ENCODE peak calls at places on chromosomes 6 and 20, in eight cellular contexts. One of them, this sample, is unnamed.

GRCh38 chr6:141956046-141956761 is 176.5 kb upstream of the GJE1 start:
- DNase-seq in GM23248: peak
- DNase-seq in MM.1S: no peak
- DNase-seq in GM23338: no peak
- DNase-seq in PC-3: peak
- DNase-seq in neural progenitor cell: no peak
- DNase-seq in OCI-LY7: no peak
- DNase-seq in hepatocyte: peak
- DNase-seq in this sample: no peak

GRCh38 chr6:108800510-108800909 is 47.7 kb upstream of the ARMC2 start:
- DNase-seq in hepatocyte: no peak
- DNase-seq in PC-3: no peak
- DNase-seq in GM23338: no peak
- DNase-seq in MM.1S: no peak
- DNase-seq in neural progenitor cell: no peak
- DNase-seq in GM23248: peak
- DNase-seq in OCI-LY7: no peak
- DNase-seq in this sample: no peak

GRCh38 chr6:43570876-43571441 is 4.9 kb downstream of the XPO5 start:
- DNase-seq in hepatocyte: peak
- DNase-seq in neural progenitor cell: no peak
- DNase-seq in GM23248: peak
- DNase-seq in OCI-LY7: no peak
- DNase-seq in MM.1S: no peak
- DNase-seq in GM23338: no peak
- DNase-seq in PC-3: no peak
- DNase-seq in this sample: no peak

GRCh38 chr20:4607287-4607713 is 114.4 kb upstream of the PRND start:
- DNase-seq in PC-3: peak
- DNase-seq in GM23248: peak
- DNase-seq in MM.1S: peak
- DNase-seq in OCI-LY7: peak
- DNase-seq in GM23338: peak
- DNase-seq in hepatocyte: peak
- DNase-seq in neural progenitor cell: peak
- DNase-seq in this sample: peak

GRCh38 chr6:17096076-17096475 is 5.8 kb upstream of the STMND1 start:
- DNase-seq in MM.1S: no peak
- DNase-seq in GM23338: peak
- DNase-seq in OCI-LY7: no peak
- DNase-seq in GM23248: no peak
- DNase-seq in hepatocyte: peak
- DNase-seq in neural progenitor cell: peak
- DNase-seq in PC-3: no peak
- DNase-seq in this sample: no peak

GRCh38 chr6:29864037-29864795 is 36.6 kb downstream of the HLA-G start:
- DNase-seq in OCI-LY7: no peak
- DNase-seq in PC-3: no peak
- DNase-seq in GM23338: peak
- DNase-seq in GM23248: peak
- DNase-seq in MM.1S: no peak
- DNase-seq in hepatocyte: no peak
- DNase-seq in neural progenitor cell: no peak
- DNase-seq in this sample: no peak

GRCh38 chr6:68975064-68975463 is 340.0 kb downstream of the ADGRB3 start:
- DNase-seq in MM.1S: no peak
- DNase-seq in GM23248: no peak
- DNase-seq in OCI-LY7: no peak
- DNase-seq in GM23338: peak
- DNase-seq in neural progenitor cell: peak
- DNase-seq in hepatocyte: peak
- DNase-seq in PC-3: no peak
- DNase-seq in this sample: no peak

GRCh38 chr6:42791706-42792320 is 10.0 kb downstream of the BICRAL start:
- DNase-seq in GM23248: peak
- DNase-seq in neural progenitor cell: no peak
- DNase-seq in OCI-LY7: no peak
- DNase-seq in MM.1S: no peak
- DNase-seq in hepatocyte: no peak
- DNase-seq in GM23338: no peak
- DNase-seq in PC-3: peak
- DNase-seq in this sample: no peak

GRCh38 chr6:163485388-163485851 is 70.9 kb downstream of the QKI start:
- DNase-seq in OCI-LY7: no peak
- DNase-seq in PC-3: no peak
- DNase-seq in MM.1S: no peak
- DNase-seq in GM23248: no peak
- DNase-seq in neural progenitor cell: no peak
- DNase-seq in hepatocyte: no peak
- DNase-seq in GM23338: no peak
- DNase-seq in this sample: no peak

GRCh38 chr6:109690373-109690739 is 646 bp downstream of the AK9 start:
- DNase-seq in OCI-LY7: peak
- DNase-seq in hepatocyte: peak
- DNase-seq in MM.1S: peak
- DNase-seq in GM23338: peak
- DNase-seq in neural progenitor cell: peak
- DNase-seq in GM23248: peak
- DNase-seq in PC-3: peak
- DNase-seq in this sample: no peak

GRCh38 chr6:165835410-165835851 is 172.4 kb upstream of the PDE10A start:
- DNase-seq in neural progenitor cell: no peak
- DNase-seq in GM23248: no peak
- DNase-seq in MM.1S: no peak
- DNase-seq in OCI-LY7: no peak
- DNase-seq in PC-3: no peak
- DNase-seq in hepatocyte: no peak
- DNase-seq in GM23338: no peak
- DNase-seq in this sample: no peak

GRCh38 chr20:34528921-34529297 is 12.7 kb downstream of the DYNLRB1 start:
- DNase-seq in hepatocyte: no peak
- DNase-seq in neural progenitor cell: no peak
- DNase-seq in GM23248: peak
- DNase-seq in GM23338: no peak
- DNase-seq in OCI-LY7: no peak
- DNase-seq in PC-3: no peak
- DNase-seq in MM.1S: no peak
- DNase-seq in this sample: no peak

GRCh38 chr20:21315138-21315537 is 12.0 kb downstream of the XRN2 start:
- DNase-seq in PC-3: no peak
- DNase-seq in neural progenitor cell: no peak
- DNase-seq in OCI-LY7: peak
- DNase-seq in MM.1S: peak
- DNase-seq in GM23338: no peak
- DNase-seq in hepatocyte: no peak
- DNase-seq in GM23248: peak
- DNase-seq in this sample: no peak

GRCh38 chr20:48384147-48384818 is 443.5 kb downstream of the PREX1 start:
- DNase-seq in GM23338: peak
- DNase-seq in hepatocyte: no peak
- DNase-seq in PC-3: no peak
- DNase-seq in neural progenitor cell: no peak
- DNase-seq in GM23248: peak
- DNase-seq in MM.1S: no peak
- DNase-seq in OCI-LY7: peak
- DNase-seq in this sample: peak
- TF ChIP-seq EZH2phosphoT487 in GM23338: no peak
- TF ChIP-seq EZH2phosphoT487 in hepatocyte: no peak
- TF ChIP-seq EZH2phosphoT487 in PC-3: no peak
- TF ChIP-seq EZH2phosphoT487 in neural progenitor cell: no peak
- TF ChIP-seq EZH2phosphoT487 in GM23248: no peak
- TF ChIP-seq EZH2phosphoT487 in MM.1S: no peak
- TF ChIP-seq EZH2phosphoT487 in OCI-LY7: no peak
- TF ChIP-seq EZH2phosphoT487 in this sample: no peak

GRCh38 chr6:56102216-56102615 is 145.2 kb downstream of the COL21A1 start:
- DNase-seq in OCI-LY7: no peak
- DNase-seq in neural progenitor cell: no peak
- DNase-seq in MM.1S: no peak
- DNase-seq in GM23338: no peak
- DNase-seq in PC-3: peak
- DNase-seq in hepatocyte: no peak
- DNase-seq in GM23248: peak
- DNase-seq in this sample: no peak

GRCh38 chr6:56104591-56104990 is 142.8 kb downstream of the COL21A1 start:
- DNase-seq in GM23248: no peak
- DNase-seq in hepatocyte: no peak
- DNase-seq in neural progenitor cell: no peak
- DNase-seq in GM23338: no peak
- DNase-seq in MM.1S: no peak
- DNase-seq in PC-3: no peak
- DNase-seq in OCI-LY7: no peak
- DNase-seq in this sample: no peak

GRCh38 chr6:56096946-56097345 is 150.4 kb downstream of the COL21A1 start:
- DNase-seq in PC-3: no peak
- DNase-seq in GM23248: no peak
- DNase-seq in neural progenitor cell: no peak
- DNase-seq in hepatocyte: no peak
- DNase-seq in GM23338: no peak
- DNase-seq in MM.1S: no peak
- DNase-seq in OCI-LY7: no peak
- DNase-seq in this sample: no peak

GRCh38 chr6:56096454-56096853 is 150.9 kb downstream of the COL21A1 start:
- DNase-seq in OCI-LY7: no peak
- DNase-seq in MM.1S: no peak
- DNase-seq in hepatocyte: no peak
- DNase-seq in neural progenitor cell: no peak
- DNase-seq in GM23248: no peak
- DNase-seq in GM23338: no peak
- DNase-seq in PC-3: no peak
- DNase-seq in this sample: no peak

GRCh38 chr6:56101141-56101553 is 146.2 kb downstream of the COL21A1 start:
- DNase-seq in PC-3: peak
- DNase-seq in OCI-LY7: no peak
- DNase-seq in hepatocyte: peak
- DNase-seq in MM.1S: no peak
- DNase-seq in neural progenitor cell: no peak
- DNase-seq in GM23248: peak
- DNase-seq in GM23338: no peak
- DNase-seq in this sample: peak
- TF ChIP-seq EZH2phosphoT487 in PC-3: no peak
- TF ChIP-seq EZH2phosphoT487 in OCI-LY7: no peak
- TF ChIP-seq EZH2phosphoT487 in hepatocyte: no peak
- TF ChIP-seq EZH2phosphoT487 in MM.1S: no peak
- TF ChIP-seq EZH2phosphoT487 in neural progenitor cell: no peak
- TF ChIP-seq EZH2phosphoT487 in GM23248: no peak
- TF ChIP-seq EZH2phosphoT487 in GM23338: no peak
- TF ChIP-seq EZH2phosphoT487 in this sample: no peak

GRCh38 chr20:58006346-58007316 is 221.8 kb downstream of the ANKRD60 start:
- DNase-seq in hepatocyte: no peak
- DNase-seq in GM23248: no peak
- DNase-seq in neural progenitor cell: no peak
- DNase-seq in MM.1S: no peak
- DNase-seq in OCI-LY7: no peak
- DNase-seq in GM23338: no peak
- DNase-seq in PC-3: no peak
- DNase-seq in this sample: no peak
- TF ChIP-seq EZH2phosphoT487 in hepatocyte: no peak
- TF ChIP-seq EZH2phosphoT487 in GM23248: no peak
- TF ChIP-seq EZH2phosphoT487 in neural progenitor cell: no peak
- TF ChIP-seq EZH2phosphoT487 in MM.1S: no peak
- TF ChIP-seq EZH2phosphoT487 in OCI-LY7: no peak
- TF ChIP-seq EZH2phosphoT487 in GM23338: no peak
- TF ChIP-seq EZH2phosphoT487 in PC-3: no peak
- TF ChIP-seq EZH2phosphoT487 in this sample: no peak

GRCh38 chr6:143542915-143543314 is 31.4 kb upstream of the FUCA2 start:
- DNase-seq in OCI-LY7: no peak
- DNase-seq in MM.1S: no peak
- DNase-seq in GM23338: no peak
- DNase-seq in hepatocyte: no peak
- DNase-seq in neural progenitor cell: no peak
- DNase-seq in PC-3: peak
- DNase-seq in GM23248: peak
- DNase-seq in this sample: no peak
- TF ChIP-seq EZH2phosphoT487 in OCI-LY7: no peak
- TF ChIP-seq EZH2phosphoT487 in MM.1S: no peak
- TF ChIP-seq EZH2phosphoT487 in GM23338: no peak
- TF ChIP-seq EZH2phosphoT487 in hepatocyte: no peak
- TF ChIP-seq EZH2phosphoT487 in neural progenitor cell: no peak
- TF ChIP-seq EZH2phosphoT487 in PC-3: no peak
- TF ChIP-seq EZH2phosphoT487 in GM23248: no peak
- TF ChIP-seq EZH2phosphoT487 in this sample: no peak

GRCh38 chr6:87922191-87922946 is 125.3 kb upstream of the SPACA1 start:
- DNase-seq in GM23248: no peak
- DNase-seq in GM23338: no peak
- DNase-seq in OCI-LY7: peak
- DNase-seq in MM.1S: peak
- DNase-seq in PC-3: no peak
- DNase-seq in hepatocyte: no peak
- DNase-seq in neural progenitor cell: no peak
- DNase-seq in this sample: no peak
- TF ChIP-seq EZH2phosphoT487 in GM23248: no peak
- TF ChIP-seq EZH2phosphoT487 in GM23338: no peak
- TF ChIP-seq EZH2phosphoT487 in OCI-LY7: no peak
- TF ChIP-seq EZH2phosphoT487 in MM.1S: no peak
- TF ChIP-seq EZH2phosphoT487 in PC-3: no peak
- TF ChIP-seq EZH2phosphoT487 in hepatocyte: no peak
- TF ChIP-seq EZH2phosphoT487 in neural progenitor cell: no peak
- TF ChIP-seq EZH2phosphoT487 in this sample: no peak

GRCh38 chr20:63536241-63536977 is 767 bp downstream of the PTK6 start:
- DNase-seq in MM.1S: no peak
- DNase-seq in OCI-LY7: no peak
- DNase-seq in hepatocyte: no peak
- DNase-seq in GM23248: peak
- DNase-seq in neural progenitor cell: no peak
- DNase-seq in GM23338: no peak
- DNase-seq in PC-3: peak
- DNase-seq in this sample: no peak
- TF ChIP-seq EZH2phosphoT487 in MM.1S: no peak
- TF ChIP-seq EZH2phosphoT487 in OCI-LY7: no peak
- TF ChIP-seq EZH2phosphoT487 in hepatocyte: no peak
- TF ChIP-seq EZH2phosphoT487 in GM23248: no peak
- TF ChIP-seq EZH2phosphoT487 in neural progenitor cell: no peak
- TF ChIP-seq EZH2phosphoT487 in GM23338: no peak
- TF ChIP-seq EZH2phosphoT487 in PC-3: no peak
- TF ChIP-seq EZH2phosphoT487 in this sample: no peak

GRCh38 chr6:143060806-143061596 is at the start of gene AIG1:
- DNase-seq in OCI-LY7: no peak
- DNase-seq in PC-3: no peak
- DNase-seq in GM23338: peak
- DNase-seq in hepatocyte: peak
- DNase-seq in GM23248: no peak
- DNase-seq in neural progenitor cell: peak
- DNase-seq in MM.1S: no peak
- DNase-seq in this sample: peak
- TF ChIP-seq EZH2phosphoT487 in OCI-LY7: no peak
- TF ChIP-seq EZH2phosphoT487 in PC-3: no peak
- TF ChIP-seq EZH2phosphoT487 in GM23338: no peak
- TF ChIP-seq EZH2phosphoT487 in hepatocyte: no peak
- TF ChIP-seq EZH2phosphoT487 in GM23248: no peak
- TF ChIP-seq EZH2phosphoT487 in neural progenitor cell: no peak
- TF ChIP-seq EZH2phosphoT487 in MM.1S: no peak
- TF ChIP-seq EZH2phosphoT487 in this sample: no peak

DNA sequence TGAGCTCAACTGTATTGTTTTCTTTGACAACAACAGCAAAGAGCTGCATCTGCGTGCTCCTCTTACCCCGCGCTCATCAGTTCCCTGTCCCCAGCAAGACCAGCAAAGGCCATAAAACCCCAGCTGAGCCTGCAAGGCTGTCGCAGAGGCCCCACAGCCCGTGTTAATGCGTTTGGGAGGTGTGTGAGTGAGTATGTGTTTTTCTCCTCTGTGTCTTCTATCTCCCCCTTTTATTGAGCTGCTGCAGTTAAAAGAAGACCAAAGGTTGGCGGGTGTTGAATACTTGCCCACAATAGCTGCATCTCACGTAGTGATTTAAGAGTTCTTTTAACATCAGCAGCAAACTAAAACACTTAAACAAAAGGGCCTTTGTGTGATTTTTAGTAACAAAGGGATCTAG is 27.0 kb upstream of the CNKSR3 start:
- DNase-seq in PC-3: no peak
- DNase-seq in GM23248: no peak
- DNase-seq in hepatocyte: peak
- DNase-seq in GM23338: peak
- DNase-seq in MM.1S: no peak
- DNase-seq in neural progenitor cell: peak
- DNase-seq in OCI-LY7: no peak
- DNase-seq in this sample: no peak
- TF ChIP-seq EZH2phosphoT487 in PC-3: no peak
- TF ChIP-seq EZH2phosphoT487 in GM23248: no peak
- TF ChIP-seq EZH2phosphoT487 in hepatocyte: no peak
- TF ChIP-seq EZH2phosphoT487 in GM23338: no peak
- TF ChIP-seq EZH2phosphoT487 in MM.1S: no peak
- TF ChIP-seq EZH2phosphoT487 in neural progenitor cell: no peak
- TF ChIP-seq EZH2phosphoT487 in OCI-LY7: no peak
- TF ChIP-seq EZH2phosphoT487 in this sample: no peak